ENCODE peak calls at places on chromosome 10, in eight cellular contexts. V is dorsolateral prefrontal cortex, L is neural crest cell, M is progenitor cell of endocrine pancreas, T is colonic mucosa, A is mammary epithelial cell, G is astrocyte of the cerebellum, D is GM13976. U is an unnamed sample.

GRCh38 chr10:63368365-63368764 is 97.4 kb downstream of the JMJD1C start:
- DNase-seq in V (no peak), L (no peak), M (no peak), T (no peak), A (no peak), G (no peak), D (no peak), U (no peak)

GRCh38 chr10:78451592-78451991 is 417.9 kb downstream of the RPS24 start:
- DNase-seq in V (no peak), L (no peak), M (no peak), T (peak; percentile 31), A (no peak), G (no peak), D (no peak), U (no peak)

GRCh38 chr10:33133557-33133956 is 175.5 kb upstream of the ITGB1 start:
- DNase-seq in V (no peak), L (no peak), M (no peak), T (no peak), A (peak; percentile 46), G (no peak), D (no peak), U (no peak)

GRCh38 chr10:83917519-83918506 is 221.5 kb upstream of the GHITM start:
- DNase-seq in V (no peak), L (peak; percentile 31), M (no peak), T (peak; percentile 44), A (no peak), G (no peak), D (peak; percentile 38), U (no peak)

GRCh38 chr10:12466701-12467100 is 117.4 kb downstream of the CAMK1D start:
- DNase-seq in V (no peak), L (no peak), M (no peak), T (no peak), A (no peak), G (no peak), D (no peak), U (no peak)

GRCh38 chr10:26951650-26952049 is 90.9 kb upstream of the ABI1 start:
- DNase-seq in V (no peak), L (no peak), M (no peak), T (no peak), A (no peak), G (no peak), D (no peak), U (no peak)

GRCh38 chr10:65950075-65950474 is 975.8 kb upstream of the LRRTM3 start:
- DNase-seq in V (no peak), L (no peak), M (no peak), T (no peak), A (peak; percentile 40), G (no peak), D (no peak), U (no peak)

GRCh38 chr10:102433619-102434046 is 1.3 kb upstream of the CUEDC2 start:
- DNase-seq in V (no peak), L (no peak), M (no peak), T (no peak), A (no peak), G (no peak), D (no peak), U (no peak)

GRCh38 chr10:94361161-94361794 is 1.5 kb downstream of the NOC3L start:
- DNase-seq in V (no peak), L (no peak), M (no peak), T (no peak), A (peak; percentile 45), G (no peak), D (no peak), U (no peak)

GRCh38 chr10:25811141-25811685 is 122.8 kb upstream of the MYO3A start:
- DNase-seq in V (no peak), L (no peak), M (no peak), T (no peak), A (no peak), G (no peak), D (no peak), U (no peak)

GRCh38 chr10:80159166-80159888 is 26.8 kb downstream of the PLAC9 start:
- DNase-seq in V (no peak), L (no peak), M (no peak), T (no peak), A (no peak), G (no peak), D (no peak), U (no peak)

DNA sequence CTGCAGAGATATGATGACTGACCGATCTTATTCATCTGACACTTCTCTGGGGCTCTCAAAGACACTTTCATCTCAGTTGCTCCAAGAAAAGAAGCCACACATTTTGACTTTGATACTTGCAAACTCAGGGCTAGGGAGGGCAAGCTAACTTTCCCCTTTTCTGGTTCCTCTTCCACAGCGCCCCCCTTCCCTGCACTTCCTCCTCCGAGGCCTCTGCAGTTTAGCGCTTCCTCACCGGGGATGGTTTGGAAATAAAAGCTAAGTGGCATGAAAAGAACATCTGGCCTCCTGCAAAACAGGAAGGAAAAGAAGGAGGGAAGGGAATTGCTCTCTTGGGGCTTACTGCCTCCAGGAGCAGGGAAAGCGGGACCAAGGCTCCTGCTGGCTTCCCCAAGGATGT is 42.4 kb downstream of the PRKCQ start:
- DNase-seq in V (no peak), L (no peak), M (no peak), T (no peak), A (no peak), G (no peak), D (no peak), U (no peak)
- TF ChIP-seq CTCF in V (no peak), L (no peak), M (no peak), T (no peak), A (no peak), G (no peak), D (no peak), U (no peak)

GRCh38 chr10:71814923-71815411 is 36.1 kb downstream of the PSAP start:
- DNase-seq in V (no peak), L (no peak), M (no peak), T (no peak), A (no peak), G (no peak), D (no peak), U (no peak)
- TF ChIP-seq CTCF in V (no peak), L (no peak), M (no peak), T (no peak), A (no peak), G (peak; percentile 2), D (no peak), U (no peak)

GRCh38 chr10:100022403-100022802 is 12.7 kb upstream of the DNMBP start:
- DNase-seq in V (no peak), L (no peak), M (no peak), T (no peak), A (no peak), G (peak; percentile 28), D (no peak), U (no peak)

GRCh38 chr10:100021322-100021721 is 11.6 kb upstream of the DNMBP start:
- DNase-seq in V (no peak), L (no peak), M (no peak), T (no peak), A (no peak), G (no peak), D (no peak), U (no peak)

GRCh38 chr10:100020161-100020882 is 10.6 kb upstream of the DNMBP start:
- DNase-seq in V (no peak), L (no peak), M (no peak), T (no peak), A (no peak), G (no peak), D (peak; percentile 75), U (no peak)

GRCh38 chr10:100020883-100021248 is 11.1 kb upstream of the DNMBP start:
- DNase-seq in V (no peak), L (no peak), M (no peak), T (no peak), A (no peak), G (no peak), D (no peak), U (no peak)

DNA sequence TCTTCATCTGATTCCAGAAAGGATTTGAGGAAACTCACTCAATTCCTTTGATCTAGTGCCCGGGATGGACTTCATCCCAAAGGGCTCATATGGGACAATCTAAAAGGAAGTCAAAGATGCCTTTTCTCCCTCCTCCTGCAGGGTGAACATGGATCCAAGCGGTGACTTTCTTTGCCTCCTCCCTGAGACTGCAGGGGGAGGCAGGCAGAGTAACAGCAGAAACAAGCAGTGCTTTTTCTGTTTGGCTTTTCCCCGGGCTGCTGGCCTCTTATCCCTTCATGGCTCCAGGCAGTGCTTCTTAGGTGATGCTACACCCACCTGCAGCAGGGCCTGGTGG is 10.0 kb upstream of the DNMBP start:
- DNase-seq in V (no peak), L (no peak), M (no peak), T (no peak), A (no peak), G (no peak), D (no peak), U (no peak)
- TF ChIP-seq CTCF in V (no peak), L (peak; percentile 37), M (peak; percentile 35), T (no peak), A (peak; percentile 15), G (peak; percentile 36), D (no peak), U (no peak)

GRCh38 chr10:126469692-126470091 is 81.4 kb upstream of the ADAM12 start:
- DNase-seq in V (no peak), L (no peak), M (no peak), T (no peak), A (no peak), G (no peak), D (no peak), U (no peak)

GRCh38 chr10:126463306-126463705 is 75.0 kb upstream of the ADAM12 start:
- DNase-seq in V (no peak), L (no peak), M (no peak), T (no peak), A (no peak), G (no peak), D (no peak), U (no peak)

GRCh38 chr10:126468876-126469643 is 80.8 kb upstream of the ADAM12 start:
- DNase-seq in V (no peak), L (no peak), M (no peak), T (no peak), A (no peak), G (peak; percentile 87), D (no peak), U (no peak)

GRCh38 chr10:126465771-126466170 is 77.5 kb upstream of the ADAM12 start:
- DNase-seq in V (no peak), L (no peak), M (no peak), T (no peak), A (no peak), G (no peak), D (no peak), U (no peak)

DNA sequence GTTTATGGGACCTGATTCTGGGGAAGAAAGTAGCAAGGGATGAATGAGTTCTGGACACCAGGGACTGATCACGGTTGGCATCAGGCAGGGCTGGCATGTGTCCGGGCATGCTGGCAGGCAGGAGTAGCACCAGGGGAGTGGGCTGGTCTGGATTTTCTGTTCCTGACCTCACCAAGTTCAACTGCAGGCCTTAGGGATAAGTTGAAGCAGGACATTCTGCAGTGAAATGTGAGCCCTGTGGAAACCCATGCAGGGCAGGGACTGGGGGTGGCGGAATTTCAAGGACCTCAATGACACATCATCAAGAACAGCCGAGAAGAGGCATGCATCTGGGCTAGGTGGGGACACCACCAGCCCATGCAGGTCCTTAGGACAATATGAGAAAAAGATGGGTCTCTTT is 80.2 kb upstream of the ADAM12 start:
- DNase-seq in V (no peak), L (no peak), M (no peak), T (no peak), A (no peak), G (no peak), D (no peak), U (no peak)
- TF ChIP-seq CTCF in V (no peak), L (no peak), M (no peak), T (no peak), A (no peak), G (no peak), D (no peak), U (no peak)